ENCODE peak calls at places on chromosomes 4 and X, in four cellular contexts. F is dorsolateral prefrontal cortex, A is caudate nucleus, Q is right lobe of liver. E is an unnamed sample.

GRCh38 chrX:21990812-21991211 is 41.3 kb upstream of the PHEX start:
- DNase-seq in F (no peak), Q (no peak), A (no peak), E (no peak)

GRCh38 chr4:16199132-16199531 is 27.1 kb downstream of the TAPT1 start:
- DNase-seq in F (no peak), A (no peak), Q (no peak), E (no peak)

GRCh38 chrX:126967225-126967624 is 147.7 kb downstream of the PRR32 start:
- DNase-seq in Q (no peak), A (no peak), F (no peak), E (no peak)

GRCh38 chr4:147735413-147736301 is 3.8 kb downstream of the ARHGAP10 start:
- DNase-seq in F (no peak), A (no peak), Q (no peak), E (no peak)

GRCh38 chr4:107318078-107318477 is 282.0 kb upstream of the DKK2 start:
- DNase-seq in F (no peak), Q (no peak), A (no peak), E (no peak)

GRCh38 chrX:73577368-73577767 is 14.4 kb downstream of the CHIC1 start:
- DNase-seq in A (no peak), Q (no peak), F (no peak), E (no peak)

GRCh38 chrX:118171354-118171753 is 54.7 kb upstream of the KLHL13 start:
- DNase-seq in F (no peak), Q (no peak), A (no peak), E (no peak)

GRCh38 chr4:39609454-39609911 is 29.2 kb downstream of the SMIM14 start:
- DNase-seq in A (no peak), Q (no peak), F (no peak), E (no peak)

GRCh38 chr4:161799687-161800086 is 364.1 kb downstream of the FSTL5 start:
- DNase-seq in A (no peak), F (no peak), Q (no peak), E (no peak)

GRCh38 chr4:85928775-85929585 is 430.9 kb downstream of the MAPK10 start:
- DNase-seq in A (no peak), Q (peak), F (no peak), E (no peak)

GRCh38 chr4:99058228-99058627 is 30.4 kb downstream of the ADH5 start:
- DNase-seq in F (no peak), Q (no peak), A (no peak), E (no peak)

GRCh38 chrX:13791559-13791958 is 25.3 kb downstream of the GPM6B start:
- DNase-seq in F (peak), Q (no peak), A (peak), E (peak)

GRCh38 chrX:140346711-140347110 is 158.2 kb downstream of the SOX3 start:
- DNase-seq in F (no peak), Q (no peak), A (no peak), E (no peak)

GRCh38 chr4:149521611-149522010 is 294.0 kb downstream of the IQCM start:
- DNase-seq in A (no peak), Q (no peak), F (no peak), E (no peak)

GRCh38 chr4:2417196-2417764 is 1.2 kb downstream of the ZFYVE28 start:
- DNase-seq in A (no peak), Q (no peak), F (no peak), E (no peak)

GRCh38 chr4:16897351-16897750 is 1.1 kb downstream of the LDB2 start:
- DNase-seq in Q (no peak), A (no peak), F (no peak), E (no peak)

GRCh38 chr4:137998666-137999429 is 243.3 kb downstream of the SLC7A11 start:
- DNase-seq in F (no peak), A (no peak), Q (no peak), E (no peak)

GRCh38 chr4:118282692-118283091 is 70.1 kb downstream of the PRSS12 start:
- DNase-seq in A (no peak), Q (peak), F (no peak), E (no peak)

GRCh38 chr4:39606747-39607146 is 31.9 kb downstream of the SMIM14 start:
- DNase-seq in F (no peak), A (no peak), Q (no peak), E (no peak)

GRCh38 chr4:182297659-182298058 is 54.5 kb downstream of the TENM3 start:
- DNase-seq in Q (no peak), F (no peak), A (no peak), E (no peak)

GRCh38 chr4:822361-823092 is 3.4 kb downstream of the CPLX1 start:
- DNase-seq in Q (peak), A (no peak), F (no peak), E (no peak)

GRCh38 chr4:18398661-18399060 is 377.1 kb upstream of the LCORL start:
- DNase-seq in F (no peak), A (no peak), Q (no peak), E (no peak)

GRCh38 chr4:171538601-171539100 is 274.6 kb upstream of the GALNTL6 start:
- DNase-seq in Q (no peak), F (no peak), A (no peak), E (no peak)

GRCh38 chrX:136369377-136369776 is 68.6 kb downstream of the ADGRG4 start:
- DNase-seq in A (no peak), Q (no peak), F (no peak), E (no peak)

GRCh38 chrX:129549124-129549523 is 9.1 kb downstream of the OCRL start:
- DNase-seq in Q (no peak), A (no peak), F (no peak), E (no peak)

GRCh38 chrX:80876877-80877276 is 67.2 kb upstream of the BRWD3 start:
- DNase-seq in Q (no peak), F (no peak), A (no peak), E (no peak)

GRCh38 chr4:121062466-121062975 is 9.8 kb downstream of the NDNF start:
- DNase-seq in F (no peak), A (no peak), Q (no peak), E (no peak)

GRCh38 chr4:176967586-176967985 is 174.9 kb upstream of the VEGFC start:
- DNase-seq in F (no peak), A (no peak), Q (no peak), E (no peak)

GRCh38 chr4:1383728-1384591 is 22.3 kb downstream of the NKX1-1 start:
- DNase-seq in F (no peak), Q (peak), A (no peak), E (no peak)

E was measured in amygdala.